ENCODE peak calls at places on chromosome 19, in seven cellular contexts. One of them, this sample, is unnamed.

GRCh38 chr19:11347546-11347945 is 1.2 kb downstream of the CCDC159 start:
- DNase-seq in GM23248: no peak
- DNase-seq in GM23338: no peak
- DNase-seq in PC-3: peak; percentile 55
- DNase-seq in PC-9: no peak
- DNase-seq in HCT116: no peak
- DNase-seq in MM.1S: no peak
- DNase-seq in this sample: no peak

GRCh38 chr19:51820821-51821446 is 26.0 kb downstream of the FPR3 start:
- DNase-seq in GM23248: no peak
- DNase-seq in GM23338: no peak
- DNase-seq in PC-3: no peak
- DNase-seq in PC-9: no peak
- DNase-seq in HCT116: no peak
- DNase-seq in MM.1S: no peak
- DNase-seq in this sample: no peak

GRCh38 chr19:29571181-29571580 is 34.9 kb upstream of the POP4 start:
- DNase-seq in GM23248: no peak
- DNase-seq in GM23338: no peak
- DNase-seq in PC-3: no peak
- DNase-seq in PC-9: no peak
- DNase-seq in HCT116: no peak
- DNase-seq in MM.1S: no peak
- DNase-seq in this sample: no peak

GRCh38 chr19:6654347-6655310 is 15.3 kb downstream of the TNFSF14 start:
- DNase-seq in GM23248: no peak
- DNase-seq in GM23338: no peak
- DNase-seq in PC-3: no peak
- DNase-seq in PC-9: no peak
- DNase-seq in HCT116: no peak
- DNase-seq in MM.1S: no peak
- DNase-seq in this sample: no peak

GRCh38 chr19:52196256-52196967 is 6.6 kb downstream of the PPP2R1A start:
- DNase-seq in GM23248: peak; percentile 7
- DNase-seq in GM23338: no peak
- DNase-seq in PC-3: no peak
- DNase-seq in PC-9: no peak
- DNase-seq in HCT116: no peak
- DNase-seq in MM.1S: no peak
- DNase-seq in this sample: no peak

GRCh38 chr19:4067396-4068057 is 828 bp upstream of the ZBTB7A start:
- DNase-seq in GM23248: peak; percentile 36
- DNase-seq in GM23338: no peak
- DNase-seq in PC-3: no peak
- DNase-seq in PC-9: no peak
- DNase-seq in HCT116: no peak
- DNase-seq in MM.1S: no peak
- DNase-seq in this sample: no peak

GRCh38 chr19:10113592-10113963 is 2.1 kb downstream of the P2RY11 start:
- DNase-seq in GM23248: peak; percentile 26
- DNase-seq in GM23338: peak; percentile 62
- DNase-seq in PC-3: peak; percentile 15
- DNase-seq in PC-9: no peak
- DNase-seq in HCT116: no peak
- DNase-seq in MM.1S: no peak
- DNase-seq in this sample: no peak

GRCh38 chr19:4064551-4065260 is 2.0 kb downstream of the ZBTB7A start:
- DNase-seq in GM23248: peak; percentile 65
- DNase-seq in GM23338: peak; percentile 59
- DNase-seq in PC-3: no peak
- DNase-seq in PC-9: no peak
- DNase-seq in HCT116: no peak
- DNase-seq in MM.1S: no peak
- DNase-seq in this sample: peak; percentile 75

GRCh38 chr19:8050274-8051096 is 2.1 kb upstream of the CCL25 start:
- DNase-seq in GM23248: peak; percentile 61
- DNase-seq in GM23338: peak; percentile 100
- DNase-seq in PC-3: peak; percentile 88
- DNase-seq in PC-9: peak; percentile 76
- DNase-seq in HCT116: peak; percentile 92
- DNase-seq in MM.1S: peak; percentile 19
- DNase-seq in this sample: peak; percentile 94

GRCh38 chr19:48368942-48369341 is 4.8 kb downstream of the SYNGR4 start:
- DNase-seq in GM23248: no peak
- DNase-seq in GM23338: no peak
- DNase-seq in PC-3: no peak
- DNase-seq in PC-9: no peak
- DNase-seq in HCT116: no peak
- DNase-seq in MM.1S: no peak
- DNase-seq in this sample: no peak

GRCh38 chr19:42024622-42025111 is 30.6 kb upstream of the ATP1A3 start:
- DNase-seq in GM23248: peak; percentile 89
- DNase-seq in GM23338: no peak
- DNase-seq in PC-3: no peak
- DNase-seq in PC-9: peak; percentile 62
- DNase-seq in HCT116: no peak
- DNase-seq in MM.1S: no peak
- DNase-seq in this sample: peak; percentile 54

GRCh38 chr19:40280608-40281221 is 4.4 kb downstream of the AKT2 start:
- DNase-seq in GM23248: no peak
- DNase-seq in GM23338: peak; percentile 51
- DNase-seq in PC-3: no peak
- DNase-seq in PC-9: no peak
- DNase-seq in HCT116: no peak
- DNase-seq in MM.1S: no peak
- DNase-seq in this sample: peak; percentile 56

GRCh38 chr19:5354403-5354802 is 13.8 kb upstream of the PTPRS start:
- DNase-seq in GM23248: peak; percentile 33
- DNase-seq in GM23338: peak; percentile 71
- DNase-seq in PC-3: peak; percentile 29
- DNase-seq in PC-9: no peak
- DNase-seq in HCT116: no peak
- DNase-seq in MM.1S: no peak
- DNase-seq in this sample: no peak

GRCh38 chr19:30545752-30546151 is 173.6 kb downstream of the ZNF536 start:
- DNase-seq in GM23248: no peak
- DNase-seq in GM23338: no peak
- DNase-seq in PC-3: no peak
- DNase-seq in PC-9: no peak
- DNase-seq in HCT116: no peak
- DNase-seq in MM.1S: no peak
- DNase-seq in this sample: no peak

GRCh38 chr19:29060833-29061364 is 152.1 kb downstream of the UQCRFS1 start:
- DNase-seq in GM23248: no peak
- DNase-seq in GM23338: no peak
- DNase-seq in PC-3: no peak
- DNase-seq in PC-9: no peak
- DNase-seq in HCT116: no peak
- DNase-seq in MM.1S: no peak
- DNase-seq in this sample: no peak

GRCh38 chr19:4571305-4571917 is 11.9 kb upstream of the SEMA6B start:
- DNase-seq in GM23248: no peak
- DNase-seq in GM23338: no peak
- DNase-seq in PC-3: no peak
- DNase-seq in PC-9: no peak
- DNase-seq in HCT116: no peak
- DNase-seq in MM.1S: no peak
- DNase-seq in this sample: peak; percentile 19

GRCh38 chr19:48933382-48933932 is at the start of gene DHDH:
- DNase-seq in GM23248: peak; percentile 71
- DNase-seq in GM23338: peak; percentile 100
- DNase-seq in PC-3: peak; percentile 93
- DNase-seq in PC-9: peak; percentile 94
- DNase-seq in HCT116: peak; percentile 92
- DNase-seq in MM.1S: peak; percentile 95
- DNase-seq in this sample: peak; percentile 93

GRCh38 chr19:4045597-4046361 is 20.9 kb downstream of the ZBTB7A start:
- DNase-seq in GM23248: no peak
- DNase-seq in GM23338: no peak
- DNase-seq in PC-3: no peak
- DNase-seq in PC-9: no peak
- DNase-seq in HCT116: no peak
- DNase-seq in MM.1S: no peak
- DNase-seq in this sample: no peak

GRCh38 chr19:36915992-36916830 is at the start of the genes ZNF568 and ZNF829:
- DNase-seq in GM23248: peak; percentile 95
- DNase-seq in GM23338: peak; percentile 98
- DNase-seq in PC-3: no peak
- DNase-seq in PC-9: peak; percentile 86
- DNase-seq in HCT116: no peak
- DNase-seq in MM.1S: peak; percentile 49
- DNase-seq in this sample: peak; percentile 91

GRCh38 chr19:7965921-7966665 is 22.6 kb upstream of the TIMM44 start:
- DNase-seq in GM23248: no peak
- DNase-seq in GM23338: no peak
- DNase-seq in PC-3: no peak
- DNase-seq in PC-9: no peak
- DNase-seq in HCT116: no peak
- DNase-seq in MM.1S: no peak
- DNase-seq in this sample: no peak

GRCh38 chr19:58366576-58367430 is 4.3 kb upstream of the ZNF497 start:
- DNase-seq in GM23248: no peak
- DNase-seq in GM23338: peak; percentile 51
- DNase-seq in PC-3: no peak
- DNase-seq in PC-9: no peak
- DNase-seq in HCT116: no peak
- DNase-seq in MM.1S: no peak
- DNase-seq in this sample: no peak

GRCh38 chr19:7349961-7350711 is 1.4 kb downstream of the ARHGEF18 start:
- DNase-seq in GM23248: no peak
- DNase-seq in GM23338: no peak
- DNase-seq in PC-3: no peak
- DNase-seq in PC-9: no peak
- DNase-seq in HCT116: no peak
- DNase-seq in MM.1S: no peak
- DNase-seq in this sample: no peak

GRCh38 chr19:4730740-4731171 is 7.1 kb upstream of the DPP9 start:
- DNase-seq in GM23248: peak; percentile 31
- DNase-seq in GM23338: peak; percentile 72
- DNase-seq in PC-3: peak; percentile 53
- DNase-seq in PC-9: peak; percentile 38
- DNase-seq in HCT116: peak; percentile 13
- DNase-seq in MM.1S: peak; percentile 29
- DNase-seq in this sample: no peak

GRCh38 chr19:43783636-43784035 is 2.9 kb upstream of the KCNN4 start:
- DNase-seq in GM23248: no peak
- DNase-seq in GM23338: no peak
- DNase-seq in PC-3: no peak
- DNase-seq in PC-9: no peak
- DNase-seq in HCT116: no peak
- DNase-seq in MM.1S: no peak
- DNase-seq in this sample: no peak
- H3K4me1 ChIP-seq in GM23248: peaks cover 34% of the 10 kb centered on the region
- H3K4me1 ChIP-seq in GM23338: peaks cover 7% of the 10 kb centered on the region
- H3K4me1 ChIP-seq in PC-3: peaks cover 47% of the 10 kb centered on the region
- H3K4me1 ChIP-seq in PC-9: peaks cover 49% of the 10 kb centered on the region
- H3K4me1 ChIP-seq in HCT116: peaks cover 73% of the 10 kb centered on the region
- H3K4me1 ChIP-seq in MM.1S: peaks cover 16% of the 10 kb centered on the region
- H3K4me1 ChIP-seq in this sample: no peaks in the 10 kb centered on the region

DNA sequence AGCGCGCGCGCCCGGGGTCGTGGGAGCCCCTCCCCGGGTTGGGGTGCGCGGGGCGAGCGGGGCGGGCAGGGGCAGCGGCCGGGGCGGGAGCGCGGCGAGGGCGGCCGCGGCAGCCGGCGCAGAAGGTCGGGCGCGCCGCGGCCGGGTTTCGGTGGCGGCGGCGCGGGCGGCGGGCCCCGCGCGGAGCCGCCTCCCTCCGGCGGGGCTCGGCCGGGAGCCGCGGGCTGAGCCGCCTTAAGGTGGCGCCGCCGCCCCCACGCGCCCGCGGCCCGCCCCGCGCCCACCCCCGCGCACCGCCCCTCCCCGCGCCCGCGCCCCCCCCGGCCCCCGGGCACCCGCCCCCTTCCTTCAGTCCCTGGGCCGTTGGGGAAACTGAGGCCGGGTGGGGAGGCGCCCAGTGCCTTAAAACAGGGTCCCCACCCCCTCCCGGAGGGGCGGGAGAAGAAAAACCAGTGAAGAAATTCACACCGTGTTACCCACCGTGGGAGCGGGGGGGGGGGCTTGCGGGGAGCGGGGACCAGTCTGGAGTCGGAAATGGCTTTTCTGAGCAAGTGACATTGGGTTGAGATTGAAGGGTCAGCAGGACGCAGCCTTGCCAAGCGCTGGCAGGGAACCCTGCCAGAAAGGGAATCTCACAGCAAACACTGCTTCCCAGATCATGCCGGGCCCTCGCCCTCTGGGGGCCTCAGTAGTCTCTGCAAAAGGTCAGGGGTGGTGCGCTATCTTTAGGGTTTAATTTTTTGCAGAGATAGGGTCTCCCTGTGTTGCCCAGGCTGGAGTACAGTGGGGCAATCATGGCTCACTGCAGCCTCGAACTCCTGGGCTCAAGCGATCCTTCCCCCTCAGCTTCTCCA is at the start of gene TLE2:
- DNase-seq in GM23248: peak; percentile 38
- DNase-seq in GM23338: peak; percentile 52
- DNase-seq in PC-3: no peak
- DNase-seq in PC-9: no peak
- DNase-seq in HCT116: no peak
- DNase-seq in MM.1S: no peak
- DNase-seq in this sample: peak; percentile 44
- TF ChIP-seq EZH2 in GM23248: no peak
- TF ChIP-seq EZH2 in GM23338: peak; percentile 44
- TF ChIP-seq EZH2 in PC-3: no peak
- TF ChIP-seq EZH2 in PC-9: no peak
- TF ChIP-seq EZH2 in HCT116: no peak
- TF ChIP-seq EZH2 in MM.1S: no peak
- TF ChIP-seq EZH2 in this sample: no peak

GRCh38 chr19:55189424-55189823 is 9.3 kb upstream of the SYT5 start:
- DNase-seq in GM23248: peak; percentile 97
- DNase-seq in GM23338: no peak
- DNase-seq in PC-3: peak; percentile 99
- DNase-seq in PC-9: peak; percentile 91
- DNase-seq in HCT116: peak; percentile 88
- DNase-seq in MM.1S: no peak
- DNase-seq in this sample: no peak

GRCh38 chr19:55193481-55193880 is 13.4 kb upstream of the SYT5 start:
- DNase-seq in GM23248: no peak
- DNase-seq in GM23338: no peak
- DNase-seq in PC-3: no peak
- DNase-seq in PC-9: no peak
- DNase-seq in HCT116: no peak
- DNase-seq in MM.1S: no peak
- DNase-seq in this sample: no peak

GRCh38 chr19:55186080-55186479 is 6.0 kb upstream of the SYT5 start:
- DNase-seq in GM23248: no peak
- DNase-seq in GM23338: no peak
- DNase-seq in PC-3: no peak
- DNase-seq in PC-9: no peak
- DNase-seq in HCT116: no peak
- DNase-seq in MM.1S: no peak
- DNase-seq in this sample: no peak

GRCh38 chr19:55188620-55189019 is 8.5 kb upstream of the SYT5 start:
- DNase-seq in GM23248: no peak
- DNase-seq in GM23338: no peak
- DNase-seq in PC-3: no peak
- DNase-seq in PC-9: peak; percentile 64
- DNase-seq in HCT116: no peak
- DNase-seq in MM.1S: no peak
- DNase-seq in this sample: no peak
- H3K9me2 ChIP-seq in GM23248: no peaks in the 10 kb centered on the region
- H3K9me2 ChIP-seq in GM23338: no peaks in the 10 kb centered on the region
- H3K9me2 ChIP-seq in PC-3: no peaks in the 10 kb centered on the region
- H3K9me2 ChIP-seq in PC-9: no peaks in the 10 kb centered on the region
- H3K9me2 ChIP-seq in HCT116: no peaks in the 10 kb centered on the region
- H3K9me2 ChIP-seq in MM.1S: no peaks in the 10 kb centered on the region
- H3K9me2 ChIP-seq in this sample: no peaks in the 10 kb centered on the region

GRCh38 chr19:16370671-16371391 is 46.2 kb downstream of the KLF2 start:
- DNase-seq in GM23248: no peak
- DNase-seq in GM23338: no peak
- DNase-seq in PC-3: no peak
- DNase-seq in PC-9: no peak
- DNase-seq in HCT116: no peak
- DNase-seq in MM.1S: no peak
- DNase-seq in this sample: no peak
- H3K4me1 ChIP-seq in GM23248: peaks cover 8% of the 10 kb centered on the region
- H3K4me1 ChIP-seq in GM23338: peaks cover 8% of the 10 kb centered on the region
- H3K4me1 ChIP-seq in PC-3: no peaks in the 10 kb centered on the region
- H3K4me1 ChIP-seq in PC-9: no peaks in the 10 kb centered on the region
- H3K4me1 ChIP-seq in HCT116: no peaks in the 10 kb centered on the region
- H3K4me1 ChIP-seq in MM.1S: peaks cover 72% of the 10 kb centered on the region
- H3K4me1 ChIP-seq in this sample: no peaks in the 10 kb centered on the region